ENCODE peak calls at places on chromosomes 2 and 18, in eight cellular contexts. A is stimulated activated naive CD8-positive, alpha-beta T cell treated with anti-CD3 and anti-CD28 coated beads, Interleukin-15, amount 100 ng/mL, for 72 hours; I is AG08395; L is NT2/D1; W is NCI-H69; U is PC-3; M is activated naive CD4-positive, alpha-beta T cell; N is NCI-H1048. K is an unnamed sample.

GRCh38 chr2:173264603-173265366 is 89.9 kb upstream of the CDCA7 start:
- DNase-seq in N (no peak), L (peak), U (no peak), I (no peak), M (no peak), W (no peak), A (no peak), K (no peak)

GRCh38 chr2:167212054-167212648 is 323.9 kb downstream of the XIRP2 start:
- DNase-seq in W (peak), N (peak), I (no peak), L (peak), M (no peak), A (peak), U (peak), K (no peak)

GRCh38 chr18:35457140-35457704 is 40.5 kb downstream of the INO80C start:
- DNase-seq in L (no peak), N (no peak), I (no peak), A (no peak), W (no peak), U (peak), M (no peak), K (no peak)

GRCh38 chr2:179898873-179899272 is 37.5 kb upstream of the ZNF385B start:
- DNase-seq in W (peak), N (no peak), I (peak), L (peak), M (no peak), U (peak), A (no peak), K (no peak)

GRCh38 chr18:62187543-62188378 is 706 bp downstream of the RELCH start:
- DNase-seq in M (no peak), N (no peak), L (no peak), A (peak), W (peak), I (peak), U (peak), K (no peak)

GRCh38 chr2:72561621-72562318 is 264.1 kb downstream of the EXOC6B start:
- DNase-seq in L (no peak), U (no peak), W (no peak), N (no peak), I (peak), A (no peak), M (no peak), K (peak)

GRCh38 chr2:206915136-206915535 is 24.2 kb upstream of the CPO start:
- DNase-seq in W (peak), U (peak), M (no peak), I (peak), N (no peak), L (no peak), A (no peak), K (peak)

GRCh38 chr2:204145197-204146190 is 208.9 kb downstream of the ICOS start:
- DNase-seq in L (peak), I (peak), W (peak), M (peak), A (peak), U (peak), N (peak), K (peak)

GRCh38 chr2:112836695-112837117 is at the start of gene IL1B:
- DNase-seq in U (peak), N (no peak), W (no peak), A (no peak), L (no peak), M (no peak), I (peak), K (peak)

GRCh38 chr2:85167479-85167878 is 34.3 kb downstream of the TCF7L1 start:
- DNase-seq in M (no peak), W (no peak), N (no peak), L (no peak), A (no peak), U (no peak), I (no peak), K (no peak)

GRCh38 chr18:42458226-42458625 is 503.2 kb downstream of the PIK3C3 start:
- DNase-seq in L (no peak), W (peak), M (no peak), A (no peak), U (no peak), N (no peak), I (no peak), K (no peak)

GRCh38 chr2:43445248-43445647 is 150.6 kb downstream of the THADA start:
- DNase-seq in I (no peak), W (no peak), M (no peak), A (no peak), N (no peak), U (no peak), L (peak), K (no peak)

GRCh38 chr2:219433666-219434467 is 776 bp upstream of the SPEG start:
- DNase-seq in M (no peak), U (peak), W (peak), L (peak), I (peak), A (no peak), N (no peak), K (no peak)

GRCh38 chr2:113376935-113377445 is 60.5 kb upstream of the ZNG1B start:
- DNase-seq in U (no peak), N (no peak), W (no peak), A (no peak), I (no peak), L (no peak), M (no peak), K (no peak)

GRCh38 chr2:122980672-122981071 is 1044.4 kb upstream of the CNTNAP5 start:
- DNase-seq in L (no peak), A (no peak), U (peak), W (peak), M (no peak), I (no peak), N (no peak), K (no peak)

GRCh38 chr2:152444448-152444847 is 109.5 kb downstream of the FMNL2 start:
- DNase-seq in L (no peak), I (no peak), A (no peak), M (no peak), W (no peak), U (no peak), N (no peak), K (no peak)

GRCh38 chr2:28224648-28225471 is 167.8 kb upstream of the FOSL2 start:
- DNase-seq in A (no peak), U (peak), I (peak), W (no peak), N (no peak), L (no peak), M (no peak), K (no peak)

GRCh38 chr2:101983486-101983885 is 8.3 kb upstream of the IL1R2 start:
- DNase-seq in W (peak), A (no peak), U (peak), I (peak), L (no peak), N (no peak), M (no peak), K (no peak)

GRCh38 chr2:188892632-188893031 is 81.5 kb upstream of the COL3A1 start:
- DNase-seq in I (no peak), M (no peak), W (no peak), A (no peak), N (no peak), L (no peak), U (no peak), K (no peak)

GRCh38 chr2:170380267-170380666 is 202.3 kb downstream of the MYO3B start:
- DNase-seq in L (no peak), A (no peak), M (no peak), U (peak), I (no peak), W (no peak), N (no peak), K (no peak)

GRCh38 chr2:226256237-226256636 is 543.4 kb downstream of the IRS1 start:
- DNase-seq in L (no peak), A (no peak), I (peak), N (no peak), M (no peak), U (peak), W (no peak), K (no peak)

GRCh38 chr2:109335586-109336266 is 206.7 kb downstream of the SH3RF3 start:
- DNase-seq in U (peak), A (no peak), I (peak), M (no peak), N (no peak), W (no peak), L (no peak), K (no peak)

K was measured in pulmonary artery endothelial cell.